ENCODE peak calls at places on chromosomes 3 and 15, in six cellular contexts. One of them, this sample, is unnamed. For H3K4me1, the result is how much of the 10 kb centered on the place peaks cover.

GRCh38 chr3:96754128-96754527 is 60.3 kb upstream of the EPHA6 start:
- DNase-seq in colonic mucosa: no peak
- DNase-seq in heart left ventricle: no peak
- DNase-seq in ovary: no peak
- DNase-seq in left ventricle myocardium inferior: no peak
- DNase-seq in stomach: no peak
- DNase-seq in this sample: no peak

GRCh38 chr3:98979296-98979695 is 77.8 kb upstream of the DCBLD2 start:
- DNase-seq in colonic mucosa: no peak
- DNase-seq in left ventricle myocardium inferior: no peak
- DNase-seq in ovary: no peak
- DNase-seq in heart left ventricle: no peak
- DNase-seq in stomach: no peak
- DNase-seq in this sample: no peak

GRCh38 chr15:90101130-90101968 is 919 bp downstream of the IDH2 start:
- DNase-seq in heart left ventricle: peak
- DNase-seq in colonic mucosa: peak
- DNase-seq in stomach: peak
- DNase-seq in ovary: peak
- DNase-seq in left ventricle myocardium inferior: peak
- DNase-seq in this sample: no peak

GRCh38 chr3:177973241-177973840 is 562.9 kb upstream of the KCNMB2 start:
- DNase-seq in left ventricle myocardium inferior: no peak
- DNase-seq in stomach: no peak
- DNase-seq in heart left ventricle: no peak
- DNase-seq in ovary: no peak
- DNase-seq in colonic mucosa: no peak
- DNase-seq in this sample: no peak

GRCh38 chr3:98772022-98772421 is 8.9 kb downstream of the ST3GAL6 start:
- DNase-seq in stomach: no peak
- DNase-seq in ovary: no peak
- DNase-seq in colonic mucosa: no peak
- DNase-seq in left ventricle myocardium inferior: no peak
- DNase-seq in heart left ventricle: no peak
- DNase-seq in this sample: no peak

GRCh38 chr3:172568713-172569112 is 45.5 kb upstream of the TNFSF10 start:
- DNase-seq in colonic mucosa: no peak
- DNase-seq in left ventricle myocardium inferior: no peak
- DNase-seq in stomach: no peak
- DNase-seq in heart left ventricle: no peak
- DNase-seq in ovary: no peak
- DNase-seq in this sample: no peak

GRCh38 chr3:187888658-187889057 is 143.4 kb upstream of the BCL6 start:
- DNase-seq in left ventricle myocardium inferior: no peak
- DNase-seq in heart left ventricle: no peak
- DNase-seq in colonic mucosa: no peak
- DNase-seq in ovary: no peak
- DNase-seq in stomach: no peak
- DNase-seq in this sample: no peak

GRCh38 chr15:62403164-62403809 is 238.2 kb upstream of the C2CD4B start:
- DNase-seq in colonic mucosa: no peak
- DNase-seq in left ventricle myocardium inferior: no peak
- DNase-seq in heart left ventricle: no peak
- DNase-seq in ovary: no peak
- DNase-seq in stomach: no peak
- DNase-seq in this sample: peak

GRCh38 chr3:73571238-73571741 is 53.5 kb downstream of the PDZRN3 start:
- DNase-seq in colonic mucosa: no peak
- DNase-seq in ovary: no peak
- DNase-seq in stomach: no peak
- DNase-seq in left ventricle myocardium inferior: no peak
- DNase-seq in heart left ventricle: no peak
- DNase-seq in this sample: no peak

GRCh38 chr3:65576942-65577341 is 461.8 kb downstream of the MAGI1 start:
- DNase-seq in left ventricle myocardium inferior: no peak
- DNase-seq in ovary: no peak
- DNase-seq in colonic mucosa: no peak
- DNase-seq in stomach: no peak
- DNase-seq in heart left ventricle: no peak
- DNase-seq in this sample: no peak

GRCh38 chr3:90132220-90132619 is 1024.8 kb downstream of the EPHA3 start:
- DNase-seq in ovary: no peak
- DNase-seq in left ventricle myocardium inferior: no peak
- DNase-seq in heart left ventricle: no peak
- DNase-seq in colonic mucosa: no peak
- DNase-seq in stomach: no peak
- DNase-seq in this sample: no peak

GRCh38 chr3:112390783-112391641 is 58.1 kb downstream of the CD200 start:
- DNase-seq in ovary: no peak
- DNase-seq in heart left ventricle: no peak
- DNase-seq in left ventricle myocardium inferior: no peak
- DNase-seq in colonic mucosa: no peak
- DNase-seq in stomach: no peak
- DNase-seq in this sample: no peak

GRCh38 chr15:73944161-73945099 is 18.2 kb downstream of the LOXL1 start:
- DNase-seq in colonic mucosa: no peak
- DNase-seq in ovary: no peak
- DNase-seq in heart left ventricle: peak
- DNase-seq in stomach: no peak
- DNase-seq in left ventricle myocardium inferior: no peak
- DNase-seq in this sample: no peak

GRCh38 chr15:83379574-83379973 is 67.6 kb upstream of the SH3GL3 start:
- DNase-seq in ovary: no peak
- DNase-seq in heart left ventricle: no peak
- DNase-seq in left ventricle myocardium inferior: no peak
- DNase-seq in colonic mucosa: no peak
- DNase-seq in stomach: no peak
- DNase-seq in this sample: no peak

GRCh38 chr3:37905987-37906674 is 44.5 kb downstream of the CTDSPL start:
- DNase-seq in colonic mucosa: no peak
- DNase-seq in heart left ventricle: peak
- DNase-seq in stomach: no peak
- DNase-seq in left ventricle myocardium inferior: no peak
- DNase-seq in ovary: no peak
- DNase-seq in this sample: no peak

GRCh38 chr3:139198929-139199328 is 144.9 kb upstream of the MRPS22 start:
- DNase-seq in stomach: no peak
- DNase-seq in colonic mucosa: no peak
- DNase-seq in heart left ventricle: no peak
- DNase-seq in left ventricle myocardium inferior: no peak
- DNase-seq in ovary: no peak
- DNase-seq in this sample: no peak

GRCh38 chr3:56813656-56813965 is 11.9 kb upstream of the ARHGEF3 start:
- DNase-seq in ovary: no peak
- DNase-seq in stomach: no peak
- DNase-seq in heart left ventricle: no peak
- DNase-seq in left ventricle myocardium inferior: no peak
- DNase-seq in colonic mucosa: no peak
- DNase-seq in this sample: no peak

GRCh38 chr3:136311256-136311655 is 61.1 kb downstream of the PCCB start:
- DNase-seq in heart left ventricle: no peak
- DNase-seq in stomach: no peak
- DNase-seq in left ventricle myocardium inferior: no peak
- DNase-seq in ovary: no peak
- DNase-seq in colonic mucosa: no peak
- DNase-seq in this sample: no peak

GRCh38 chr3:59774613-59775012 is 724.8 kb upstream of the CFAP20DC start:
- DNase-seq in stomach: no peak
- DNase-seq in ovary: no peak
- DNase-seq in left ventricle myocardium inferior: no peak
- DNase-seq in colonic mucosa: no peak
- DNase-seq in heart left ventricle: no peak
- DNase-seq in this sample: no peak

GRCh38 chr3:106194726-106195125 is 325.9 kb upstream of the CBLB start:
- DNase-seq in colonic mucosa: no peak
- DNase-seq in left ventricle myocardium inferior: no peak
- DNase-seq in ovary: no peak
- DNase-seq in heart left ventricle: no peak
- DNase-seq in stomach: no peak
- DNase-seq in this sample: no peak

GRCh38 chr15:60526127-60526616 is 47.2 kb upstream of the ICE2 start:
- DNase-seq in left ventricle myocardium inferior: no peak
- DNase-seq in colonic mucosa: no peak
- DNase-seq in stomach: peak
- DNase-seq in ovary: no peak
- DNase-seq in heart left ventricle: no peak
- DNase-seq in this sample: peak

GRCh38 chr3:33218446-33219174 is at the start of gene SUSD5:
- DNase-seq in heart left ventricle: no peak
- DNase-seq in colonic mucosa: no peak
- DNase-seq in left ventricle myocardium inferior: peak
- DNase-seq in stomach: no peak
- DNase-seq in ovary: no peak
- DNase-seq in this sample: no peak

GRCh38 chr15:42490743-42491539 is at the start of gene ZNF106:
- DNase-seq in heart left ventricle: peak
- DNase-seq in colonic mucosa: peak
- DNase-seq in ovary: peak
- DNase-seq in stomach: peak
- DNase-seq in left ventricle myocardium inferior: peak
- DNase-seq in this sample: peak

GRCh38 chr3:193922034-193922774 is 213.7 kb upstream of the HES1 start:
- DNase-seq in ovary: no peak
- DNase-seq in heart left ventricle: no peak
- DNase-seq in left ventricle myocardium inferior: no peak
- DNase-seq in stomach: no peak
- DNase-seq in colonic mucosa: no peak
- DNase-seq in this sample: no peak
- H3K27ac ChIP-seq in ovary: no peak
- H3K27ac ChIP-seq in heart left ventricle: no peak
- H3K27ac ChIP-seq in left ventricle myocardium inferior: no peak
- H3K27ac ChIP-seq in stomach: no peak
- H3K27ac ChIP-seq in colonic mucosa: no peak
- H3K27ac ChIP-seq in this sample: no peak

DNA sequence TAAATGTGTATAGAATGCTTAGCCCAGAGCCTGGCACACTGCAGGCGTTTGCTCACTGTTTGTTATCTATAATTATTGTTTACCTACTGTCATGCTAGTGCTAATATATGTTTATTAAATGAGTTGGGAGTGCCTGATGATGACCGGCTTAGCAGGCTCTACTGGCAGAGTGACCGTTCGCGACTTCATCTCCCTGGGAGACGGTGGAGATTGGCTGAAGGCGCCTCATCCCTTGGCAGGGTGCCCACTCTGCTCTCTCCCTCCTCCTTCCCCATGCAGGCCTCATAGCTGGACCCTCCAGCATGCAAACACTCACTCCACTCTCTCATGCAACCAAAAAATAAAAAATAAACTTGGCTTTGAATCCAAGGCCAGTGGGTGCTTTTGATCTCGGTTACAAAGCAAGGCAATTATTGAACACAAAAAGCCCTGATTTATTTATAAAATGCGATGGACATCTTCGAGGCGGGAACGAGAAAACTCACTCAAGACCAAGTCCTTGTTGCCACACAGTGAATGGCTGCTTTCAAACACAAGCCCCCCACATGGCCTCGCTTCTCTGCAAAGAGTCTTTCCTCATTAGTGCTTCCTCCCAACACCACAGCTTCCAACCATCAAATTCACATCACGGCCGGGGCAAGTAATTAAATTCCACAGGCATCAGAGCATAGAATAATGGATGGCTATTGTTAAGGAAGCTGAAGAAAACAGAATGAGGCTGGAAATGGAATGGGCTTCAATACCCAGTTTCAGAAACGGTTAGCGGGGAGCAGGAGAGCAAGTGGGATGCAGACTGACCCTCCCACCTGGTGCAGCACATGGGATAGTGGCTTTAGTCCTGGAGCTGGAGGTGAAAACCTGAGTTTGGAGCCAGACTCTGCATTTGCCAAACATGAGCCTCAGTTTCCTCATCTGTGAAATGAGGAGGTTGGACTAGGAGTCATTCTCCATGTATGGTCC is 135.7 kb upstream of the RAD18 start:
- DNase-seq in stomach: no peak
- DNase-seq in ovary: peak
- DNase-seq in left ventricle myocardium inferior: no peak
- DNase-seq in heart left ventricle: no peak
- DNase-seq in colonic mucosa: no peak
- DNase-seq in this sample: peak
- H3K4me1 ChIP-seq in stomach: under half
- H3K4me1 ChIP-seq in ovary: under half
- H3K4me1 ChIP-seq in left ventricle myocardium inferior: under half
- H3K4me1 ChIP-seq in heart left ventricle: under half
- H3K4me1 ChIP-seq in colonic mucosa: under half
- H3K4me1 ChIP-seq in this sample: under half

DNA sequence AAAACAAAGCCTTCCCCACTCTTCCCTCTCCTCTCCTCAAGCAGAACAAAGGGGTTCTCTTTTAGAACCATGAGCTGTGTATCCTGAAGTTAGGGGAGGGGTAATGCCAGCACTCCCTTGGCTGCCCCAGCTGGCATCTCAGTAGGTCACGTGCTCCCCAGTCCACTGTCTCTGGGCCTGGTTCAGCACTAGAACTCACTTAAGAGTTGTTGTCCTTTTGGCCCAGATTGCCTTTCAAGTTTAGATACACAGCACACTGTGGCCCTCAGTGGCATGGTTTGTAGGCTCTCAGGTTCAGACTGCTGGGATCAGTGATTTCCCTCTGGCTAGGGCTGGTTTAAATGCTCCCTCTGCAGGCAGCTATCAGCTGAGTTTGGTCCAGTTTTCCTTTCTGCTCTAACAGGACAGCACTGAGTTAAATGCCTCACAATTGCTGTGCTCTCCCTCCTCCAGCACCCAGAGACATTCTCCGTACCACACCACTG is 188.4 kb upstream of the ST8SIA2 start:
- DNase-seq in ovary: no peak
- DNase-seq in heart left ventricle: peak
- DNase-seq in stomach: no peak
- DNase-seq in left ventricle myocardium inferior: peak
- DNase-seq in colonic mucosa: no peak
- DNase-seq in this sample: peak
- H3K27ac ChIP-seq in ovary: no peak
- H3K27ac ChIP-seq in heart left ventricle: no peak
- H3K27ac ChIP-seq in stomach: no peak
- H3K27ac ChIP-seq in left ventricle myocardium inferior: no peak
- H3K27ac ChIP-seq in colonic mucosa: no peak
- H3K27ac ChIP-seq in this sample: no peak

DNA sequence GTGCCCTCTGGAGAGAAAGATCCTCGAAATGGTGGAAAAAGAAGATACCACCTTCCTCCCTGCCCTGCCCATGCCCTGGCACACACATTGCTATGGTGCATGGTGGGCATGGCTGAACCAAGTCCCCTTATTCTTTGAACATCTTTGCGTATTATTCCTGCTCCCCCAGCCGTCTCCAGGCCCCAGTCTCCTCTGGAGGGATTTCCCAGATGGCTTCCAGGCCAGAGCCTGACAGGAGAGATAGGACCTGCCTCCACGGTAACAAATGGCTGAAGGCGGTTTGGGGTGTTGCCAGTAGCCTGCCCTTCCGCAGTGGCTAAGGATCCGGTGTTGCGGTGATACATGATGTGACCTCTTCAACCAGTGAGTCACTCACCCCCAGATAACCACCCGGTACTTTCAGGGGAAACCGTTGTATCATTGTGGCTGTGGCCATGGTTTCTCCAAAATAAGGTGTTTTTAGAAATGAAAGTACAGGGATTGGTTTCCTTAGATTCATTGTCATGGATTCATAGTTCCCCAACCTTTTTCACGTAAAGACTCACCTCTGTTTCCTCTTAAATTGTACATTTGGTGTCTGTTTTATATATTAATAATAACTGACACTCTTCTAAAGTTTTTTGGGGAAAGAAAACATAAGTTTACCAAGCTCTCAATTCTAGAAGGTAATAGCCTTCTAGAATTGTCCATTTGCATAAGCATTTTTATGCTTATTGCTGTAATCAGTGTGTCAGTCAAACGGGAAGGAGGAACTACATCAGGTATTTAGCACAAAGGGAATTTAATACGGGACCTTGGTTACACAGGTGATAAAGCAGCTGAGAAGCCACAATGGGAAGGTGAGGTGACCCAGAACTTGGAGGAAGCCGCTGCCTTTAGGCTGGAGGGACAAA is 25.9 kb downstream of the SMAD3 start:
- DNase-seq in heart left ventricle: peak
- DNase-seq in colonic mucosa: peak
- DNase-seq in left ventricle myocardium inferior: peak
- DNase-seq in ovary: peak
- DNase-seq in stomach: peak
- DNase-seq in this sample: peak
- H3K4me1 ChIP-seq in heart left ventricle: half or more
- H3K4me1 ChIP-seq in colonic mucosa: under half
- H3K4me1 ChIP-seq in left ventricle myocardium inferior: half or more
- H3K4me1 ChIP-seq in ovary: under half
- H3K4me1 ChIP-seq in stomach: half or more
- H3K4me1 ChIP-seq in this sample: under half